ENCODE peak calls at places on chromosomes 7 and 10, in six cellular contexts. G is astrocyte of the spinal cord; O is choroid plexus epithelial cell; U is stimulated activated naive CD4-positive, alpha-beta T cell; L is activated CD4-positive, alpha-beta memory T cell treated with anti-CD3 and anti-CD28 coated beads for 36 hours; C is COR-L47. V is an unnamed sample.

GRCh38 chr7:1966631-1967200 is 266.0 kb downstream of the MAD1L1 start:
- DNase-seq in G (no peak), O (no peak), U (no peak), L (no peak), C (no peak), V (no peak)

GRCh38 chr7:128027485-128027980 is 3.7 kb downstream of the LRRC4 start:
- DNase-seq in G (no peak), O (no peak), U (no peak), L (no peak), C (no peak), V (no peak)

GRCh38 chr7:43038229-43038628 is 74.2 kb upstream of the HECW1 start:
- DNase-seq in G (peak), O (peak), U (no peak), L (no peak), C (no peak), V (no peak)

GRCh38 chr10:7853892-7854289 is 35.6 kb downstream of the TAF3 start:
- DNase-seq in G (no peak), O (no peak), U (no peak), L (no peak), C (no peak), V (no peak)

GRCh38 chr7:74569501-74570075 is 87.9 kb upstream of the GTF2I start:
- DNase-seq in G (no peak), O (no peak), U (no peak), L (peak), C (no peak), V (no peak)

GRCh38 chr10:95363303-95363912 is 72.6 kb upstream of the PDLIM1 start:
- DNase-seq in G (peak), O (peak), U (peak), L (peak), C (no peak), V (no peak)

GRCh38 chr10:14244147-14244546 is 86.6 kb downstream of the FRMD4A start:
- DNase-seq in G (no peak), O (no peak), U (no peak), L (no peak), C (no peak), V (no peak)

GRCh38 chr10:79068562-79069324 is at the start of gene ZMIZ1:
- DNase-seq in G (peak), O (peak), U (peak), L (peak), C (peak), V (no peak)

GRCh38 chr10:94902570-94902969 is 35.9 kb upstream of the CYP2C9 start:
- DNase-seq in G (no peak), O (no peak), U (no peak), L (no peak), C (no peak), V (no peak)

V was measured in vagina.